ENCODE peak calls at places on chromosome 14, in four cellular contexts. E is HepG2, H is WTC11, J is K562. T is an unnamed sample.

GRCh38 chr14:98444077-98444476 is 827.9 kb downstream of the BCL11B start:
- DNase-seq in E (no peak), H (no peak), J (no peak), T (no peak)

GRCh38 chr14:55243813-55244212 is 27.4 kb upstream of the FBXO34 start:
- DNase-seq in E (no peak), H (no peak), J (no peak), T (no peak)

GRCh38 chr14:36091096-36091495 is 85.4 kb downstream of the PTCSC3 start:
- DNase-seq in E (peak), H (no peak), J (peak), T (peak)

GRCh38 chr14:77154421-77154820 is 12.8 kb upstream of the ZDHHC22 start:
- DNase-seq in E (no peak), H (no peak), J (no peak), T (no peak)

GRCh38 chr14:35925319-35925718 is 99.2 kb downstream of the BRMS1L start:
- DNase-seq in E (no peak), H (no peak), J (no peak), T (no peak)

GRCh38 chr14:37081220-37081619 is 91.2 kb downstream of the SLC25A21 start:
- DNase-seq in E (no peak), H (no peak), J (no peak), T (no peak)

GRCh38 chr14:25431211-25432076 is 381.5 kb upstream of the STXBP6 start:
- DNase-seq in E (peak), H (peak), J (peak), T (no peak)

GRCh38 chr14:69354383-69355154 is 43.5 kb downstream of the ERH start:
- DNase-seq in E (peak), H (no peak), J (no peak), T (no peak)

GRCh38 chr14:38042356-38042755 is 165.3 kb upstream of the SSTR1 start:
- DNase-seq in E (peak), H (no peak), J (no peak), T (no peak)

GRCh38 chr14:68630611-68631013 is 162.3 kb downstream of the ZFP36L1 start:
- DNase-seq in E (peak), H (no peak), J (no peak), T (no peak)

GRCh38 chr14:73467377-73467776 is 9.0 kb upstream of the NUMB start:
- DNase-seq in E (no peak), H (no peak), J (peak), T (no peak)

GRCh38 chr14:69002069-69002468 is 23.0 kb upstream of the ACTN1 start:
- DNase-seq in E (peak), H (peak), J (peak), T (peak)

GRCh38 chr14:69815556-69815955 is 18.5 kb upstream of the SLC10A1 start:
- DNase-seq in E (no peak), H (no peak), J (no peak), T (no peak)

GRCh38 chr14:22370084-22370847 is 218.8 kb downstream of the DAD1 start:
- DNase-seq in E (no peak), H (no peak), J (no peak), T (no peak)

GRCh38 chr14:26088260-26088659 is 509.6 kb downstream of the NOVA1 start:
- DNase-seq in E (no peak), H (peak), J (no peak), T (no peak)

GRCh38 chr14:73662439-73663056 is 17.8 kb downstream of the DNAL1 start:
- DNase-seq in E (peak), H (peak), J (peak), T (peak)

GRCh38 chr14:93994919-93995682 is 2.0 kb upstream of the CCDC197 start:
- DNase-seq in E (no peak), H (peak), J (no peak), T (peak)

GRCh38 chr14:90580381-90581335 is 183.8 kb downstream of the CALM1 start:
- DNase-seq in E (no peak), H (no peak), J (peak), T (no peak)

GRCh38 chr14:51228890-51229289 is 11.2 kb upstream of the TMX1 start:
- DNase-seq in E (no peak), H (no peak), J (no peak), T (no peak)
- TF ChIP-seq NR3C1 in E (no peak), H (no peak), J (no peak), T (no peak)

GRCh38 chr14:32727827-32728226 is 210.9 kb upstream of the NPAS3 start:
- DNase-seq in E (peak), H (no peak), J (no peak), T (no peak)

GRCh38 chr14:32726516-32726915 is 212.2 kb upstream of the NPAS3 start:
- DNase-seq in E (no peak), H (no peak), J (no peak), T (no peak)

GRCh38 chr14:32728526-32728925 is 210.2 kb upstream of the NPAS3 start:
- DNase-seq in E (no peak), H (no peak), J (no peak), T (no peak)

GRCh38 chr14:32722631-32723183 is 216.0 kb upstream of the NPAS3 start:
- DNase-seq in E (no peak), H (no peak), J (no peak), T (no peak)

DNA sequence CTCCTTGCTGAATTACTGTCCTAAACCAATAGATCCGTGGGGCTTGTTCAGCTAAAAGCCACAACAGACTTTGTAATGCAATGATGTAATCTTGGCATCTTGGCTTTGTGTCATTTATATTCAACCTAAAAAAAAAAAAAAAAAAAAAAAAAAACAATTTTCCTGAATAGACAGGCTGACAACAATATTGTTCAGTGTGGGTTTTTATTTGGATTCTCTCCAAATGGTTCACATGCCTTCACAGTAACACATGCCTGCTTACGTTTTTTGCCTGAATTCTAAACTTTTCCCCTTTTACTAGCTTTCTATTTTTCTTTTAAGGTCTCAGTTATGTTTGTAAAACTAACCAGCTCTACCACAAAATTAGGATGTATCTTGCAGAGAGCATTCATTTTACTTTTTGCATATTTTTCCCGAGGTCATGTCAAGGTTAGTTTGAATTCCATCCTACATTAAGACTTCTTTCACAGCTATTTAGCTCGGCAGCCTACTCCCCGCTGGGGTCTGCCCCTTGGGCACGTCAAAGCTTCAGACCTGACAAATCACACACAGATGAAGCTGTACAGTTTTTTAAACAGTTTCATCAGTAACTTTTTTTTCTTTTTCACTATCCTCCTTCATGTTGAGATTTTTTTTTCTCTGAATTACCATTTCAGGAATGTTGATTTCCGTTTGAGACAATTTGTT is 213.7 kb upstream of the NPAS3 start:
- DNase-seq in E (no peak), H (peak), J (no peak), T (no peak)
- TF ChIP-seq NR3C1 in E (no peak), H (no peak), J (no peak), T (no peak)

GRCh38 chr14:32167907-32168306 is 33.9 kb upstream of the RNU6-7 start:
- DNase-seq in E (no peak), H (no peak), J (no peak), T (no peak)
- TF ChIP-seq NR3C1 in E (no peak), H (no peak), J (no peak), T (no peak)

GRCh38 chr14:20609215-20610001 is 18.2 kb upstream of the RNASE12 start:
- DNase-seq in E (peak), H (peak), J (peak), T (peak)

GRCh38 chr14:20608383-20609095 is 17.4 kb upstream of the RNASE12 start:
- DNase-seq in E (no peak), H (no peak), J (peak), T (no peak)

GRCh38 chr14:20612403-20612802 is 21.2 kb upstream of the RNASE12 start:
- DNase-seq in E (no peak), H (no peak), J (no peak), T (no peak)

GRCh38 chr14:20611277-20611676 is 20.1 kb upstream of the RNASE12 start:
- DNase-seq in E (no peak), H (no peak), J (no peak), T (no peak)

GRCh38 chr14:20610002-20610765 is 19.0 kb upstream of the RNASE12 start:
- DNase-seq in E (peak), H (peak), J (peak), T (peak)
- TF ChIP-seq NR3C1 in E (no peak), H (no peak), J (no peak), T (no peak)

GRCh38 chr14:80946797-80947196 is 5.3 kb upstream of the CEP128 start:
- DNase-seq in E (no peak), H (no peak), J (no peak), T (no peak)
- TF ChIP-seq NR3C1 in E (no peak), H (no peak), J (no peak), T (no peak)

GRCh38 chr14:103094406-103095209 is at the start of gene EXOC3L4:
- DNase-seq in E (peak), H (no peak), J (no peak), T (no peak)
- TF ChIP-seq NR3C1 in E (no peak), H (no peak), J (no peak), T (no peak)

GRCh38 chr14:104863923-104864266 is 1.2 kb upstream of the CEP170B start:
- DNase-seq in E (no peak), H (no peak), J (no peak), T (no peak)

GRCh38 chr14:104865069-104865630 is at the start of gene CEP170B:
- DNase-seq in E (no peak), H (peak), J (peak), T (peak)

GRCh38 chr14:104863131-104863862 is 1.8 kb upstream of the CEP170B start:
- DNase-seq in E (no peak), H (no peak), J (no peak), T (no peak)

GRCh38 chr14:104865631-104866441 is 768 bp downstream of the CEP170B start:
- DNase-seq in E (no peak), H (peak), J (peak), T (peak)

DNA sequence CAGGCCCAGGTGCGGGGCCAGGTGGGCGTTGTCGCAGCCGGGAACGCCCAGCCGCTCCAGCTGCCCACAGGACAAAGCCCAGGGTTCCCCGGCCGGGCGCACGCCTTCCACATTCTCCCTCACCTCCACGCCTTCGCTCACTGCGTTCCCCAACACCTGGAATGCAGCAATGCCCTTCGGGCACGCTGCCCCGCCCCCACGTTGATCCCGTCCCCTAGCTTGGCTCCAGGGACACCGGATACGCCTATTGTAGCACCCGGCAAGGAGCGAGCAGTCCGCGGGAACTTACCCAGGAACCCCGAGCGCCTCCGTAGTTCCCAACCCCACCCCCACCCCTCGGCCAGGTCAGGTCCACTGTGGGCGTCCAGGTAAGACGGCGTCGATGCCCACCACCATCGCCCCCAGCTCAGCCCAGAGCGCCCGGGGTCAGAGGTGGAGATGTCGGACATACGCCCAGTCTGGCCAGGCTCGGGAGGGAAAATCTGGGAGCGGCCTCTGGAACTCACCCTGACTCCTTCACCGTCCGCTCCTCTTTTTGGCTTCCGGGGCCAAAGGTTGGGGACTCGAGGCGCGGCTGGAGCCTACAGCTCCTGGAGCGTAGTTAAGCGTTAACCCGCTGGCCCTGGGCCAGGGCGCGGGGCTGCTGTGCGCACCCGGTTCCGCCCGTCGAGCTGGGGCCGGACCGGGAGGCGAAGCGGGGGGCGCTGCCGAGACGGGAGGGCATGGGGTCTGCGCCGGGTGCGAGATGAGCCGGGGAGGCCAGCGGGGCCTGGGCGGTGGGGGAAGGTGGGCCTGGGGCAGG is 600 bp upstream of the CEP170B start:
- DNase-seq in E (peak), H (peak), J (peak), T (peak)
- TF ChIP-seq NR3C1 in E (no peak), H (no peak), J (no peak), T (no peak)

GRCh38 chr14:102952276-102952675 is 29.8 kb downstream of the AMN start:
- DNase-seq in E (no peak), H (no peak), J (no peak), T (no peak)
- TF ChIP-seq NR3C1 in E (no peak), H (no peak), J (no peak), T (no peak)

GRCh38 chr14:33802737-33803136 is 148.1 kb downstream of the EGLN3 start:
- DNase-seq in E (no peak), H (no peak), J (no peak), T (no peak)
- TF ChIP-seq NR3C1 in E (no peak), H (no peak), J (no peak), T (no peak)

T was measured in A549.